ENCODE peak calls at places on chromosome 14, in nine cellular contexts. O, T, P, S, R, L, F, Z and B are unnamed samples.

GRCh38 chr14:93114713-93115068 is 1.0 kb downstream of the ITPK1 start:
- DNase-seq in F (no peak), R (peak; percentile 11), L (no peak), Z (no peak), S (no peak), P (no peak), O (no peak), T (no peak), B (peak; percentile 42)

GRCh38 chr14:93285048-93285447 is 47.8 kb downstream of the BTBD7 start:
- DNase-seq in S (no peak), F (no peak), T (no peak), O (no peak), L (peak; percentile 42), R (no peak), Z (no peak), P (no peak), B (peak; percentile 23)

GRCh38 chr14:27605298-27605697 is 1007.5 kb upstream of the NOVA1 start:
- DNase-seq in S (no peak), L (no peak), P (no peak), Z (no peak), F (no peak), R (no peak), T (no peak), O (no peak), B (no peak)

GRCh38 chr14:85471744-85472143 is 58.2 kb upstream of the FLRT2 start:
- DNase-seq in F (no peak), O (peak; percentile 30), L (peak; percentile 84), P (no peak), S (peak; percentile 49), R (no peak), Z (no peak), T (peak; percentile 95), B (peak; percentile 79)

GRCh38 chr14:29463727-29464370 is 463.8 kb downstream of the PRKD1 start:
- DNase-seq in P (no peak), T (no peak), R (no peak), O (no peak), L (peak; percentile 24), S (no peak), Z (no peak), F (no peak), B (no peak)

GRCh38 chr14:24246765-24247212 is 4.4 kb upstream of the TINF2 start:
- DNase-seq in O (no peak), S (no peak), F (peak; percentile 37), T (no peak), Z (no peak), P (no peak), L (no peak), R (no peak), B (peak; percentile 21)

GRCh38 chr14:75315143-75315542 is 36.5 kb downstream of the FOS start:
- DNase-seq in Z (no peak), L (peak; percentile 83), R (no peak), O (peak; percentile 36), F (no peak), T (no peak), S (no peak), P (no peak), B (peak; percentile 73)

GRCh38 chr14:91381801-91382670 is 35.6 kb downstream of the CCDC88C start:
- DNase-seq in L (no peak), P (no peak), T (no peak), O (no peak), Z (no peak), S (no peak), F (no peak), R (no peak), B (no peak)

GRCh38 chr14:77980475-77981321 is 180.8 kb downstream of the ADCK1 start:
- DNase-seq in Z (no peak), O (no peak), P (no peak), R (no peak), S (no peak), L (no peak), F (no peak), T (no peak), B (no peak)

GRCh38 chr14:88614218-88614907 is 51.5 kb downstream of the ZC3H14 start:
- DNase-seq in R (no peak), S (peak; percentile 10), O (peak; percentile 45), Z (no peak), P (no peak), T (no peak), F (no peak), L (peak; percentile 71), B (peak; percentile 78)

GRCh38 chr14:68309631-68310030 is 483.2 kb downstream of the ZFP36L1 start:
- DNase-seq in P (no peak), Z (no peak), S (no peak), F (no peak), T (no peak), O (no peak), L (no peak), R (no peak), B (no peak)

GRCh38 chr14:68210729-68211299 is 391.2 kb downstream of the RAD51B start:
- DNase-seq in Z (peak; percentile 49), S (peak; percentile 85), L (peak; percentile 91), F (peak; percentile 72), T (peak; percentile 39), R (no peak), O (peak; percentile 78), P (peak; percentile 20), B (peak; percentile 89)

GRCh38 chr14:100421756-100422470 is 98.8 kb downstream of the SLC25A47 start:
- DNase-seq in S (no peak), T (no peak), P (no peak), O (no peak), Z (no peak), R (no peak), F (no peak), L (no peak), B (no peak)

GRCh38 chr14:79825046-79825521 is 386.2 kb downstream of the DIO2 start:
- DNase-seq in F (no peak), R (no peak), P (no peak), Z (no peak), T (no peak), S (no peak), L (peak; percentile 19), O (no peak), B (peak; percentile 22)

GRCh38 chr14:99637624-99638023 is 7.3 kb upstream of the HHIPL1 start:
- DNase-seq in Z (no peak), F (no peak), S (no peak), P (no peak), T (no peak), R (no peak), O (no peak), L (no peak), B (no peak)

GRCh38 chr14:38987781-38988180 is 115.3 kb downstream of the SEC23A start:
- DNase-seq in L (no peak), Z (no peak), O (no peak), F (no peak), T (no peak), R (no peak), S (no peak), P (no peak), B (no peak)

GRCh38 chr14:60344751-60345150 is 95.7 kb downstream of the PPM1A start:
- DNase-seq in Z (no peak), R (no peak), F (no peak), P (no peak), L (no peak), S (no peak), O (no peak), T (no peak), B (no peak)

GRCh38 chr14:63174760-63175191 is 29.5 kb upstream of the RHOJ start:
- DNase-seq in S (no peak), O (no peak), F (no peak), Z (peak; percentile 23), P (no peak), T (peak; percentile 34), R (peak; percentile 44), L (peak; percentile 74), B (peak; percentile 76)

GRCh38 chr14:72544615-72545387 is 349.1 kb downstream of the DPF3 start:
- DNase-seq in Z (no peak), T (no peak), S (no peak), R (peak; percentile 21), L (no peak), P (no peak), O (no peak), F (no peak), B (no peak)

GRCh38 chr14:75577090-75577489 is 1.3 kb upstream of the FLVCR2 start:
- DNase-seq in S (no peak), R (no peak), T (no peak), P (no peak), Z (no peak), L (no peak), F (no peak), O (no peak), B (no peak)

GRCh38 chr14:51395361-51395849 is 155.4 kb downstream of the TMX1 start:
- DNase-seq in P (no peak), R (no peak), F (no peak), S (peak; percentile 89), Z (no peak), T (peak; percentile 22), O (peak; percentile 36), L (peak; percentile 78), B (peak; percentile 84)

GRCh38 chr14:73953731-73954130 is 3.6 kb downstream of the COQ6 start:
- DNase-seq in P (no peak), R (no peak), S (no peak), F (no peak), Z (no peak), O (no peak), L (peak; percentile 63), T (no peak), B (no peak)

GRCh38 chr14:99707420-99707819 is 23.3 kb downstream of the CYP46A1 start:
- DNase-seq in O (no peak), T (no peak), P (no peak), L (no peak), R (no peak), S (no peak), Z (no peak), F (no peak), B (no peak)

GRCh38 chr14:68784298-68784910 is 8.5 kb downstream of the ZFP36L1 start:
- DNase-seq in L (peak; percentile 71), Z (peak; percentile 86), F (no peak), R (no peak), S (no peak), O (no peak), P (no peak), T (peak; percentile 97), B (peak; percentile 14)

GRCh38 chr14:67442139-67442906 is 30.4 kb upstream of the PLEK2 start:
- DNase-seq in Z (no peak), O (no peak), S (no peak), F (no peak), L (no peak), R (no peak), P (no peak), T (no peak), B (no peak)

GRCh38 chr14:100362311-100362927 is 39.3 kb downstream of the SLC25A47 start:
- DNase-seq in T (no peak), Z (no peak), S (no peak), O (no peak), L (no peak), P (no peak), R (no peak), F (no peak), B (peak; percentile 48)

GRCh38 chr14:90836692-90837063 is 20.4 kb upstream of the TTC7B start:
- DNase-seq in S (no peak), F (no peak), L (no peak), P (no peak), T (no peak), Z (no peak), R (no peak), O (no peak), B (no peak)

GRCh38 chr14:99891266-99891665 is 98.1 kb downstream of the EML1 start:
- DNase-seq in F (no peak), P (no peak), T (no peak), R (no peak), Z (no peak), O (no peak), L (no peak), S (no peak), B (no peak)

GRCh38 chr14:99393059-99393655 is 87.5 kb downstream of the SETD3 start:
- DNase-seq in R (no peak), O (no peak), P (no peak), S (no peak), Z (peak; percentile 45), L (peak; percentile 32), F (peak; percentile 19), T (peak; percentile 56), B (peak; percentile 45)

GRCh38 chr14:56295743-56296142 is 177.5 kb downstream of the PELI2 start:
- DNase-seq in Z (no peak), O (no peak), F (no peak), R (no peak), P (no peak), L (no peak), S (no peak), T (no peak), B (no peak)

GRCh38 chr14:59475709-59476108 is 8.5 kb downstream of the L3HYPDH start:
- DNase-seq in S (no peak), R (no peak), O (no peak), T (no peak), P (no peak), L (no peak), F (no peak), Z (no peak), B (no peak)